ENCODE peak calls at places on chromosomes 1 and 21, in nine cellular contexts. R is GM18507; Z is stimulated activated CD4-positive, alpha-beta T cell treated with anti-CD3 and anti-CD28 coated beads, Interleukin-1b, Interleukin-23, amount 100 ng/mL, for 48 hours; O is psoas muscle; J is activated naive CD4-positive, alpha-beta T cell; V is HFFc6; G is ovary; S is MM.1S; Q is GM03348. M is an unnamed sample.

GRCh38 chr1:223298706-223299105 is 65.3 kb downstream of the SUSD4 start:
- DNase-seq in R (no peak), Z (no peak), O (no peak), J (no peak), V (peak), G (no peak), S (no peak), Q (peak), M (no peak)

GRCh38 chr1:160370561-160371345 is 3.9 kb downstream of the NHLH1 start:
- DNase-seq in R (no peak), Z (no peak), O (no peak), J (no peak), V (no peak), G (no peak), S (no peak), Q (no peak), M (no peak)

GRCh38 chr1:46747683-46748288 is 28.9 kb upstream of the EFCAB14 start:
- DNase-seq in R (no peak), Z (no peak), O (no peak), J (no peak), V (peak), G (no peak), S (peak), Q (peak), M (no peak)

GRCh38 chr1:97738270-97738669 is 182.6 kb downstream of the DPYD start:
- DNase-seq in R (no peak), Z (no peak), O (no peak), J (no peak), V (no peak), G (no peak), S (no peak), Q (no peak), M (no peak)

GRCh38 chr1:196466656-196467055 is 141.6 kb downstream of the KCNT2 start:
- DNase-seq in R (no peak), Z (no peak), O (no peak), J (no peak), V (peak), G (no peak), S (no peak), Q (peak), M (no peak)

GRCh38 chr1:117581391-117581943 is 24.4 kb upstream of the TENT5C start:
- DNase-seq in R (no peak), Z (no peak), O (no peak), J (no peak), V (no peak), G (no peak), S (no peak), Q (no peak), M (no peak)

GRCh38 chr1:31510853-31511789 is 65.2 kb upstream of the TINAGL1 start:
- DNase-seq in R (no peak), Z (no peak), O (no peak), J (no peak), V (no peak), G (no peak), S (no peak), Q (no peak), M (no peak)

GRCh38 chr21:17416139-17416538 is 96.7 kb upstream of the CXADR start:
- DNase-seq in R (no peak), Z (no peak), O (no peak), J (no peak), V (no peak), G (no peak), S (no peak), Q (no peak), M (no peak)

GRCh38 chr1:218108034-218108433 is 177.1 kb upstream of the RRP15 start:
- DNase-seq in R (no peak), Z (no peak), O (no peak), J (no peak), V (no peak), G (no peak), S (no peak), Q (no peak), M (no peak)

GRCh38 chr1:9700340-9700739 is 48.8 kb downstream of the PIK3CD start:
- DNase-seq in R (no peak), Z (no peak), O (no peak), J (no peak), V (peak), G (no peak), S (no peak), Q (peak), M (no peak)

GRCh38 chr1:50975436-50975835 is 5.4 kb downstream of the CDKN2C start:
- DNase-seq in R (no peak), Z (no peak), O (no peak), J (no peak), V (no peak), G (no peak), S (no peak), Q (no peak), M (no peak)

GRCh38 chr1:192814805-192815204 is 6.0 kb downstream of the RGS2 start:
- DNase-seq in R (no peak), Z (no peak), O (no peak), J (no peak), V (no peak), G (no peak), S (no peak), Q (no peak), M (no peak)

GRCh38 chr1:36738245-36738644 is 255.5 kb upstream of the CSF3R start:
- DNase-seq in R (no peak), Z (no peak), O (no peak), J (no peak), V (no peak), G (no peak), S (no peak), Q (no peak), M (no peak)

GRCh38 chr1:235043234-235043633 is 85.4 kb downstream of the TOMM20 start:
- DNase-seq in R (no peak), Z (no peak), O (no peak), J (no peak), V (no peak), G (no peak), S (no peak), Q (no peak), M (no peak)

GRCh38 chr1:188937965-188938551 is 1539.6 kb downstream of the BRINP3 start:
- DNase-seq in R (no peak), Z (no peak), O (no peak), J (no peak), V (no peak), G (no peak), S (no peak), Q (no peak), M (no peak)

GRCh38 chr1:61606448-61607312 is 118.3 kb downstream of the TM2D1 start:
- DNase-seq in R (no peak), Z (no peak), O (peak), J (no peak), V (no peak), G (peak), S (no peak), Q (peak), M (no peak)

GRCh38 chr1:150575518-150576366 is 3.7 kb downstream of the MCL1 start:
- DNase-seq in R (no peak), Z (no peak), O (no peak), J (no peak), V (no peak), G (no peak), S (no peak), Q (no peak), M (no peak)

GRCh38 chr1:214445846-214446614 is 105.4 kb downstream of the PTPN14 start:
- DNase-seq in R (no peak), Z (no peak), O (no peak), J (no peak), V (peak), G (no peak), S (no peak), Q (peak), M (no peak)

GRCh38 chr1:28056129-28056925 is 32.1 kb downstream of the EYA3 start:
- DNase-seq in R (no peak), Z (peak), O (no peak), J (no peak), V (no peak), G (no peak), S (no peak), Q (no peak), M (peak)

GRCh38 chr1:236275586-236275985 is 6.2 kb downstream of the ERO1B start:
- DNase-seq in R (no peak), Z (no peak), O (no peak), J (no peak), V (no peak), G (no peak), S (no peak), Q (no peak), M (no peak)

GRCh38 chr1:68442822-68443556 is 6.8 kb downstream of the RPE65 start:
- DNase-seq in R (peak), Z (peak), O (no peak), J (no peak), V (peak), G (no peak), S (peak), Q (peak), M (no peak)

GRCh38 chr21:26385721-26386120 is 187.4 kb downstream of the CYYR1 start:
- DNase-seq in R (no peak), Z (peak), O (no peak), J (no peak), V (no peak), G (no peak), S (no peak), Q (peak), M (no peak)

GRCh38 chr1:230152999-230153398 is 86.0 kb downstream of the GALNT2 start:
- DNase-seq in R (no peak), Z (no peak), O (no peak), J (no peak), V (no peak), G (no peak), S (no peak), Q (no peak), M (no peak)

GRCh38 chr1:111538343-111539035 is 35.1 kb upstream of the ADORA3 start:
- DNase-seq in R (no peak), Z (no peak), O (no peak), J (no peak), V (peak), G (no peak), S (no peak), Q (peak), M (no peak)

GRCh38 chr1:31036749-31037500 is 28.6 kb downstream of the PUM1 start:
- DNase-seq in R (no peak), Z (no peak), O (no peak), J (no peak), V (peak), G (no peak), S (no peak), Q (no peak), M (no peak)

GRCh38 chr1:185795181-185795580 is 61.0 kb downstream of the HMCN1 start:
- DNase-seq in R (no peak), Z (no peak), O (no peak), J (no peak), V (no peak), G (no peak), S (no peak), Q (peak), M (no peak)

GRCh38 chr1:1034438-1034759 is 14.5 kb downstream of the AGRN start:
- DNase-seq in R (no peak), Z (no peak), O (no peak), J (no peak), V (no peak), G (no peak), S (no peak), Q (no peak), M (no peak)

GRCh38 chr1:56295949-56296929 is 283.1 kb downstream of the PLPP3 start:
- DNase-seq in R (no peak), Z (no peak), O (no peak), J (no peak), V (no peak), G (no peak), S (peak), Q (no peak), M (no peak)

GRCh38 chr1:42798010-42798409 is 13.2 kb downstream of the TMEM269 start:
- DNase-seq in R (no peak), Z (no peak), O (no peak), J (no peak), V (no peak), G (no peak), S (no peak), Q (no peak), M (no peak)

GRCh38 chr1:203612932-203613682 is 13.5 kb upstream of the ATP2B4 start:
- DNase-seq in R (no peak), Z (no peak), O (no peak), J (no peak), V (no peak), G (no peak), S (peak), Q (no peak), M (no peak)

GRCh38 chr1:175572932-175573871 is 170.2 kb downstream of the TNR start:
- DNase-seq in R (no peak), Z (no peak), O (no peak), J (no peak), V (no peak), G (no peak), S (no peak), Q (no peak), M (no peak)

GRCh38 chr1:85328713-85329376 is 52.4 kb upstream of the BCL10 start:
- DNase-seq in R (no peak), Z (no peak), O (peak), J (no peak), V (peak), G (no peak), S (no peak), Q (peak), M (no peak)

GRCh38 chr1:42258218-42258617 is 76.8 kb downstream of the FOXJ3 start:
- DNase-seq in R (no peak), Z (no peak), O (no peak), J (no peak), V (no peak), G (no peak), S (peak), Q (no peak), M (no peak)

GRCh38 chr1:22487781-22488180 is 36.1 kb downstream of the ZBTB40 start:
- DNase-seq in R (no peak), Z (no peak), O (no peak), J (no peak), V (no peak), G (peak), S (no peak), Q (no peak), M (no peak)

GRCh38 chr1:21878009-21878809 is 58.9 kb downstream of the HSPG2 start:
- DNase-seq in R (no peak), Z (no peak), O (no peak), J (no peak), V (no peak), G (no peak), S (no peak), Q (no peak), M (no peak)

GRCh38 chr21:41817228-41817627 is 50.4 kb upstream of the RIPK4 start:
- DNase-seq in R (peak), Z (peak), O (peak), J (no peak), V (peak), G (peak), S (peak), Q (peak), M (no peak)

GRCh38 chr1:7650801-7651200 is 120.3 kb upstream of the VAMP3 start:
- DNase-seq in R (no peak), Z (no peak), O (no peak), J (no peak), V (no peak), G (no peak), S (no peak), Q (no peak), M (no peak)

GRCh38 chr1:100353988-100354387 is 1.7 kb downstream of the CDC14A start:
- DNase-seq in R (no peak), Z (no peak), O (no peak), J (no peak), V (peak), G (no peak), S (no peak), Q (peak), M (no peak)

GRCh38 chr1:240046000-240046399 is 45.7 kb upstream of the FMN2 start:
- DNase-seq in R (no peak), Z (no peak), O (no peak), J (no peak), V (no peak), G (no peak), S (no peak), Q (no peak), M (no peak)